ENCODE peak calls at places on chromosomes 2 and 18, in ten cellular contexts. One of them, this sample, is unnamed. For H3K36me3, the result is how much of the 10 kb centered on the place peaks cover.

GRCh38 chr2:27041708-27042107 is 8.9 kb downstream of the TMEM214 start:
- DNase-seq in pancreas: no peak
- DNase-seq in OCI-LY7: no peak
- DNase-seq in neural progenitor cell: no peak
- DNase-seq in fibroblast of lung: no peak
- DNase-seq in transverse colon: no peak
- DNase-seq in suprapubic skin: no peak
- DNase-seq in psoas muscle: peak
- DNase-seq in heart right ventricle: no peak
- DNase-seq in tibial artery: no peak
- DNase-seq in this sample: no peak

GRCh38 chr2:175309799-175310198 is 128.3 kb upstream of the ATP5MC3 start:
- DNase-seq in suprapubic skin: no peak
- DNase-seq in neural progenitor cell: peak
- DNase-seq in psoas muscle: no peak
- DNase-seq in fibroblast of lung: peak
- DNase-seq in OCI-LY7: peak
- DNase-seq in heart right ventricle: peak
- DNase-seq in pancreas: no peak
- DNase-seq in transverse colon: peak
- DNase-seq in tibial artery: no peak
- DNase-seq in this sample: no peak

GRCh38 chr2:127953128-127953718 is 67.5 kb upstream of the AMMECR1L start:
- DNase-seq in neural progenitor cell: no peak
- DNase-seq in pancreas: peak
- DNase-seq in transverse colon: peak
- DNase-seq in fibroblast of lung: peak
- DNase-seq in heart right ventricle: peak
- DNase-seq in OCI-LY7: no peak
- DNase-seq in suprapubic skin: no peak
- DNase-seq in tibial artery: peak
- DNase-seq in psoas muscle: no peak
- DNase-seq in this sample: peak

GRCh38 chr2:220101902-220102301 is 474.5 kb downstream of the SLC4A3 start:
- DNase-seq in tibial artery: no peak
- DNase-seq in psoas muscle: no peak
- DNase-seq in neural progenitor cell: no peak
- DNase-seq in fibroblast of lung: no peak
- DNase-seq in heart right ventricle: no peak
- DNase-seq in OCI-LY7: no peak
- DNase-seq in suprapubic skin: no peak
- DNase-seq in transverse colon: no peak
- DNase-seq in pancreas: no peak
- DNase-seq in this sample: no peak

GRCh38 chr2:81542119-81542518 is 1237.6 kb upstream of the LRRTM1 start:
- DNase-seq in fibroblast of lung: no peak
- DNase-seq in heart right ventricle: no peak
- DNase-seq in psoas muscle: no peak
- DNase-seq in suprapubic skin: no peak
- DNase-seq in transverse colon: no peak
- DNase-seq in OCI-LY7: no peak
- DNase-seq in pancreas: no peak
- DNase-seq in tibial artery: no peak
- DNase-seq in neural progenitor cell: no peak
- DNase-seq in this sample: no peak

GRCh38 chr18:32893915-32894314 is 121.1 kb upstream of the KLHL14 start:
- DNase-seq in pancreas: no peak
- DNase-seq in transverse colon: no peak
- DNase-seq in heart right ventricle: no peak
- DNase-seq in psoas muscle: no peak
- DNase-seq in suprapubic skin: no peak
- DNase-seq in tibial artery: no peak
- DNase-seq in neural progenitor cell: no peak
- DNase-seq in fibroblast of lung: no peak
- DNase-seq in OCI-LY7: no peak
- DNase-seq in this sample: no peak

GRCh38 chr2:120794716-120795115 is 59.0 kb downstream of the GLI2 start:
- DNase-seq in transverse colon: no peak
- DNase-seq in neural progenitor cell: no peak
- DNase-seq in tibial artery: no peak
- DNase-seq in OCI-LY7: no peak
- DNase-seq in fibroblast of lung: peak
- DNase-seq in psoas muscle: no peak
- DNase-seq in heart right ventricle: no peak
- DNase-seq in pancreas: no peak
- DNase-seq in suprapubic skin: no peak
- DNase-seq in this sample: no peak

GRCh38 chr2:136248242-136248641 is 130.3 kb upstream of the CXCR4 start:
- DNase-seq in suprapubic skin: no peak
- DNase-seq in heart right ventricle: no peak
- DNase-seq in tibial artery: peak
- DNase-seq in pancreas: no peak
- DNase-seq in fibroblast of lung: peak
- DNase-seq in neural progenitor cell: no peak
- DNase-seq in transverse colon: no peak
- DNase-seq in OCI-LY7: no peak
- DNase-seq in psoas muscle: no peak
- DNase-seq in this sample: no peak

GRCh38 chr2:230714122-230714453 is 1.4 kb downstream of the CAB39 start:
- DNase-seq in neural progenitor cell: peak
- DNase-seq in suprapubic skin: no peak
- DNase-seq in tibial artery: no peak
- DNase-seq in transverse colon: peak
- DNase-seq in pancreas: no peak
- DNase-seq in heart right ventricle: no peak
- DNase-seq in OCI-LY7: peak
- DNase-seq in fibroblast of lung: peak
- DNase-seq in psoas muscle: no peak
- DNase-seq in this sample: no peak

GRCh38 chr18:31538837-31539236 is 40.9 kb downstream of the DSG2 start:
- DNase-seq in tibial artery: no peak
- DNase-seq in heart right ventricle: no peak
- DNase-seq in neural progenitor cell: no peak
- DNase-seq in transverse colon: no peak
- DNase-seq in psoas muscle: no peak
- DNase-seq in OCI-LY7: no peak
- DNase-seq in fibroblast of lung: no peak
- DNase-seq in suprapubic skin: no peak
- DNase-seq in pancreas: no peak
- DNase-seq in this sample: no peak

DNA sequence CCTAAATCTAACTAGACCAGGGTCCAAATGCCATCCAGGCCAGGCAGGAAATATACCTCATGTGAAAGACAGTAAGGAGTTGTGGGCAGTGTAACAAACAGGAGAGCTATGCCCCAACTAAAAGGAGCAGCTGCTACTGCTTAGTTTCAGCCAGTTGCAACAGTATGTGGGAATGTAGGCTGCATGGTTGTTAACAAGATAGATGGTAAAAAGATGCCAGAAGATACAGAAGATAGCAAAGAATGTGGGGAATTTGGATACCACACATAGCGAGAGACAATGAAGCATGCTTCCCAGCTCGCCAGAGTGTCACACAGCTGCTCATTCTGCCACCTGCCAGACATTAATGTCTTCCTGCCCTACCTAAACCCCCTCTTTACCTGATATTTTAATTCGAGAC is 39.4 kb upstream of the CYBRD1 start:
- DNase-seq in neural progenitor cell: peak
- DNase-seq in tibial artery: no peak
- DNase-seq in fibroblast of lung: no peak
- DNase-seq in transverse colon: no peak
- DNase-seq in pancreas: no peak
- DNase-seq in psoas muscle: no peak
- DNase-seq in suprapubic skin: no peak
- DNase-seq in heart right ventricle: no peak
- DNase-seq in OCI-LY7: no peak
- DNase-seq in this sample: no peak
- H3K36me3 ChIP-seq in neural progenitor cell: under half
- H3K36me3 ChIP-seq in tibial artery: under half
- H3K36me3 ChIP-seq in fibroblast of lung: under half
- H3K36me3 ChIP-seq in transverse colon: under half
- H3K36me3 ChIP-seq in pancreas: under half
- H3K36me3 ChIP-seq in psoas muscle: half or more
- H3K36me3 ChIP-seq in suprapubic skin: under half
- H3K36me3 ChIP-seq in heart right ventricle: under half
- H3K36me3 ChIP-seq in OCI-LY7: half or more
- H3K36me3 ChIP-seq in this sample: under half

DNA sequence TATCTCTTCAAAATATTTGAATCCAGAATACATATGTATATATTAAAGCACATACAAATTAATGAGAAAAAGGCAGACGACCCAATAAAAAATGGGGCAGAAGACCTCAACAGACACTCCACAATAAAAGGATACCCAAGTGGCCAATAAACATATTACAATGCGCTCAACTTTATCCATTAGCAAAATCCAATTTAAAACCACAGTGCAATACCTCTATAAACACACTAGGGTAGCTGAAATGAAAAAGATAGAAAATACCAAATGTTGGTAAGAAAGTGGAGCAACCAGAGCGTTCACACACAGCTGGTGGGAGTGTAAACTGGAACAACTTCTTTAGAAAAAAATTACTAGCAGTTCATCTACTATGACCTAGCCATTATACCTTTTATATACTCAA is 75.3 kb downstream of the CCDC148 start:
- DNase-seq in suprapubic skin: no peak
- DNase-seq in pancreas: no peak
- DNase-seq in transverse colon: no peak
- DNase-seq in fibroblast of lung: no peak
- DNase-seq in heart right ventricle: no peak
- DNase-seq in tibial artery: no peak
- DNase-seq in psoas muscle: no peak
- DNase-seq in neural progenitor cell: no peak
- DNase-seq in OCI-LY7: no peak
- DNase-seq in this sample: no peak
- TF ChIP-seq CTCF in suprapubic skin: no peak
- TF ChIP-seq CTCF in pancreas: no peak
- TF ChIP-seq CTCF in transverse colon: no peak
- TF ChIP-seq CTCF in fibroblast of lung: no peak
- TF ChIP-seq CTCF in heart right ventricle: no peak
- TF ChIP-seq CTCF in tibial artery: no peak
- TF ChIP-seq CTCF in psoas muscle: no peak
- TF ChIP-seq CTCF in neural progenitor cell: no peak
- TF ChIP-seq CTCF in OCI-LY7: peak
- TF ChIP-seq CTCF in this sample: no peak

GRCh38 chr2:12536926-12537325 is 179.8 kb upstream of the TRIB2 start:
- DNase-seq in heart right ventricle: no peak
- DNase-seq in neural progenitor cell: no peak
- DNase-seq in OCI-LY7: no peak
- DNase-seq in fibroblast of lung: no peak
- DNase-seq in transverse colon: no peak
- DNase-seq in suprapubic skin: no peak
- DNase-seq in tibial artery: no peak
- DNase-seq in pancreas: no peak
- DNase-seq in psoas muscle: no peak
- DNase-seq in this sample: no peak
- H3K27ac ChIP-seq in heart right ventricle: no peak
- H3K27ac ChIP-seq in neural progenitor cell: no peak
- H3K27ac ChIP-seq in OCI-LY7: no peak
- H3K27ac ChIP-seq in fibroblast of lung: no peak
- H3K27ac ChIP-seq in transverse colon: peak
- H3K27ac ChIP-seq in suprapubic skin: no peak
- H3K27ac ChIP-seq in tibial artery: peak
- H3K27ac ChIP-seq in pancreas: no peak
- H3K27ac ChIP-seq in psoas muscle: no peak
- H3K27ac ChIP-seq in this sample: peak

GRCh38 chr2:218663901-218664300 is 4.4 kb downstream of the BCS1L start:
- DNase-seq in psoas muscle: no peak
- DNase-seq in transverse colon: no peak
- DNase-seq in suprapubic skin: no peak
- DNase-seq in fibroblast of lung: no peak
- DNase-seq in tibial artery: no peak
- DNase-seq in neural progenitor cell: no peak
- DNase-seq in pancreas: no peak
- DNase-seq in OCI-LY7: no peak
- DNase-seq in heart right ventricle: no peak
- DNase-seq in this sample: no peak
- H3K36me3 ChIP-seq in psoas muscle: half or more
- H3K36me3 ChIP-seq in transverse colon: under half
- H3K36me3 ChIP-seq in suprapubic skin: half or more
- H3K36me3 ChIP-seq in fibroblast of lung: under half
- H3K36me3 ChIP-seq in tibial artery: half or more
- H3K36me3 ChIP-seq in neural progenitor cell: under half
- H3K36me3 ChIP-seq in pancreas: under half
- H3K36me3 ChIP-seq in OCI-LY7: half or more
- H3K36me3 ChIP-seq in heart right ventricle: under half
- H3K36me3 ChIP-seq in this sample: half or more